ENCODE peak calls at places on chromosomes 16 and 17, in six cellular contexts. K is neuronal stem cell, L is H9, C is mesenchymal stem cell, U is H1, O is trophoblast cell. S is an unnamed sample.

GRCh38 chr16:55701442-55702319 is 45.9 kb downstream of the SLC6A2 start:
- DNase-seq in K (peak; percentile 23), L (peak; percentile 76), C (peak; percentile 37), U (no peak), O (peak; percentile 61), S (peak; percentile 26)

GRCh38 chr16:85878875-85879274 is 20.1 kb upstream of the IRF8 start:
- DNase-seq in K (no peak), L (peak; percentile 28), C (peak; percentile 66), U (no peak), O (peak; percentile 93), S (peak; percentile 71)

GRCh38 chr16:3282103-3282746 is 1.1 kb upstream of the ZNF263 start:
- DNase-seq in K (no peak), L (peak; percentile 82), C (peak; percentile 87), U (no peak), O (no peak), S (peak; percentile 69)

GRCh38 chr17:27293359-27293897 is 486 bp upstream of the WSB1 start:
- DNase-seq in K (no peak), L (no peak), C (no peak), U (no peak), O (no peak), S (no peak)

GRCh38 chr16:72093448-72094265 is at the start of the genes DHX38 and TXNL4B:
- DNase-seq in K (peak; percentile 98), L (peak; percentile 99), C (peak; percentile 100), U (peak; percentile 94), O (peak; percentile 98), S (peak; percentile 99)

GRCh38 chr17:13306310-13306962 is 288.6 kb upstream of the ELAC2 start:
- DNase-seq in K (peak; percentile 50), L (peak; percentile 58), C (peak; percentile 66), U (peak; percentile 41), O (peak; percentile 99), S (peak; percentile 84)

GRCh38 chr16:9256196-9256595 is 164.8 kb downstream of the HAPSTR1 start:
- DNase-seq in K (peak; percentile 30), L (peak; percentile 85), C (no peak), U (peak; percentile 58), O (peak; percentile 50), S (no peak)

GRCh38 chr17:75109047-75109406 is 742 bp upstream of the ARMC7 start:
- DNase-seq in K (no peak), L (peak; percentile 64), C (no peak), U (no peak), O (no peak), S (no peak)

GRCh38 chr17:72934927-72935326 is 157.6 kb downstream of the SLC39A11 start:
- DNase-seq in K (no peak), L (no peak), C (no peak), U (no peak), O (peak; percentile 31), S (no peak)

GRCh38 chr16:12781777-12782176 is 21.9 kb downstream of the CPPED1 start:
- DNase-seq in K (no peak), L (no peak), C (no peak), U (no peak), O (no peak), S (no peak)

GRCh38 chr16:51165043-51165442 is 14.0 kb upstream of the SALL1 start:
- DNase-seq in K (no peak), L (no peak), C (no peak), U (no peak), O (no peak), S (no peak)

GRCh38 chr17:14080847-14081251 is 11.5 kb downstream of the COX10 start:
- DNase-seq in K (no peak), L (no peak), C (peak; percentile 55), U (no peak), O (no peak), S (no peak)

GRCh38 chr16:58201163-58201562 is 3.3 kb upstream of the CSNK2A2 start:
- DNase-seq in K (no peak), L (no peak), C (no peak), U (no peak), O (no peak), S (no peak)

GRCh38 chr16:27785307-27785678 is 235.3 kb downstream of the KATNIP start:
- DNase-seq in K (no peak), L (no peak), C (no peak), U (no peak), O (no peak), S (no peak)

GRCh38 chr17:1289695-1290094 is 10.2 kb downstream of the TRARG1 start:
- DNase-seq in K (no peak), L (no peak), C (no peak), U (no peak), O (no peak), S (no peak)

GRCh38 chr17:66415366-66416206 is 113.2 kb downstream of the PRKCA start:
- DNase-seq in K (no peak), L (no peak), C (no peak), U (no peak), O (no peak), S (no peak)

GRCh38 chr17:37092041-37092440 is 143.3 kb downstream of the AATF start:
- DNase-seq in K (no peak), L (no peak), C (no peak), U (no peak), O (peak; percentile 67), S (no peak)

GRCh38 chr16:63982156-63982555 is 1139.7 kb downstream of the CDH11 start:
- DNase-seq in K (peak; percentile 57), L (peak; percentile 39), C (no peak), U (no peak), O (no peak), S (no peak)

GRCh38 chr17:80879723-80880649 is 111.7 kb upstream of the CHMP6 start:
- DNase-seq in K (no peak), L (no peak), C (no peak), U (no peak), O (no peak), S (no peak)

GRCh38 chr17:77719806-77720205 is 238.7 kb upstream of the TNRC6C start:
- DNase-seq in K (no peak), L (peak; percentile 14), C (no peak), U (no peak), O (peak; percentile 44), S (no peak)

GRCh38 chr17:77722366-77722765 is 236.1 kb upstream of the TNRC6C start:
- DNase-seq in K (no peak), L (peak; percentile 21), C (no peak), U (no peak), O (no peak), S (no peak)

GRCh38 chr17:77720946-77721822 is 237.3 kb upstream of the TNRC6C start:
- DNase-seq in K (no peak), L (peak; percentile 26), C (no peak), U (no peak), O (no peak), S (no peak)

GRCh38 chr17:77723071-77723908 is 235.2 kb upstream of the TNRC6C start:
- DNase-seq in K (no peak), L (peak; percentile 26), C (no peak), U (no peak), O (no peak), S (no peak)

GRCh38 chr17:77721823-77722160 is 236.7 kb upstream of the TNRC6C start:
- DNase-seq in K (no peak), L (peak; percentile 40), C (no peak), U (no peak), O (no peak), S (no peak)
- H3K14ac ChIP-seq in K (no peak overlapping the region), L (no peak overlapping the region), C (no peak overlapping the region), U (no peak overlapping the region), O (no peak overlapping the region), S (no peak overlapping the region)

GRCh38 chr16:62077998-62078397 is 41.8 kb upstream of the CDH8 start:
- DNase-seq in K (peak; percentile 23), L (peak; percentile 81), C (no peak), U (peak; percentile 49), O (peak; percentile 7), S (no peak)
- H3K14ac ChIP-seq in K (no peak overlapping the region), L (no peak overlapping the region), C (no peak overlapping the region), U (no peak overlapping the region), O (no peak overlapping the region), S (no peak overlapping the region)

GRCh38 chr16:23252310-23252709 is 49.8 kb upstream of the SCNN1B start:
- DNase-seq in K (no peak), L (no peak), C (no peak), U (no peak), O (no peak), S (no peak)

GRCh38 chr16:23245268-23245667 is 56.8 kb upstream of the SCNN1B start:
- DNase-seq in K (no peak), L (no peak), C (no peak), U (no peak), O (no peak), S (no peak)

GRCh38 chr16:23254338-23254737 is 47.8 kb upstream of the SCNN1B start:
- DNase-seq in K (no peak), L (no peak), C (no peak), U (no peak), O (peak; percentile 37), S (peak; percentile 48)

GRCh38 chr16:23248261-23249194 is 53.6 kb upstream of the SCNN1B start:
- DNase-seq in K (no peak), L (no peak), C (no peak), U (no peak), O (no peak), S (no peak)

DNA sequence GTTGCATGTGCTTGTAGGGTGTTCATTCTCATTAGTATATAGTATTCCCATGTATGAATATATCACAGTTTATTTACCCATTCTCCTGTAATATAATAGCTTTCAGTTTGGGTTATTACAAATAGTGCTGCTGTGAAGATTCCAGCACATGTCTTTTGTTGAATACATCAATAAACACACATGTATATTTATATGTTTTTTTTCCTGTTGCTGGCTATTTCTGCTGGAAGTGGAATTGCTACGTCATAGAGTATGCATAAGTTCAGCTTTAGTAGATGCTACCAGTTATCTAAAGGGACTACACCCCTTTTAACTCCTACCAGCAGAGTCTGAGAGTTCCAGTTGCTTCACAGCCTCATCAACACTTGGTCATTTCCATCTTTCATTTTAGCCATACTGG is 52.3 kb upstream of the SCNN1B start:
- DNase-seq in K (no peak), L (no peak), C (no peak), U (no peak), O (no peak), S (no peak)
- H3K14ac ChIP-seq in K (no peak overlapping the region), L (no peak overlapping the region), C (no peak overlapping the region), U (no peak overlapping the region), O (no peak overlapping the region), S (no peak overlapping the region)

GRCh38 chr17:32899240-32900013 is 22.5 kb upstream of the MYO1D start:
- DNase-seq in K (no peak), L (no peak), C (no peak), U (no peak), O (no peak), S (no peak)

GRCh38 chr17:32894245-32894644 is 17.3 kb upstream of the MYO1D start:
- DNase-seq in K (no peak), L (no peak), C (no peak), U (no peak), O (peak; percentile 87), S (no peak)
- H3K14ac ChIP-seq in K (no peak overlapping the region), L (no peak overlapping the region), C (no peak overlapping the region), U (no peak overlapping the region), O (no peak overlapping the region), S (no peak overlapping the region)

DNA sequence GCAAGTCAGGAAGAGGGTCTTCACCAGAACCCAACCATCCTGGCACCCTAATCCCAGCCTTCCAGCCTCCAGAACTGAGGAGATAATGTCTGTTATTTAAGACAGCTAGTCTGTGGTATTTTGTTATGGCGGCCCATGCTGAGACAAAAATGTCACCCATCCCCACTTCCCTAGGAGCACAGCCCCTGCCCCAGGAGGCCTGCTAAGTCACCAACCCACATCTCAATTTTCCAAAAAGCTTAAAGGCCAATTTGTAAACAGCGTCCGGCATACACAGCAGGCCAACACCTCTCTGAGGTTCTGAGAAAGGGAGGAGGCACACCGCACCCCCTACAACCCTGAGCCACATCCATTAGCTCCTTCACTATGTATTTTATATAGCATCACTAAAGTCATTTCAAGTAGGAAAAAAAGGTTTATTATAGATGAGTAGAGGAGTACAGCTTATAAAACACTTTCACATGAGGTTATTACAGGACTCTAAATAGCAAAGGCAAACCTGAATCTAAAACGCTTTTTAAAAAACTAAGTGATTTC is 6.9 kb downstream of the TMEM170A start:
- DNase-seq in K (no peak), L (no peak), C (no peak), U (no peak), O (no peak), S (no peak)
- H3K14ac ChIP-seq in K (no peak overlapping the region), L (no peak overlapping the region), C (no peak overlapping the region), U (no peak overlapping the region), O (no peak overlapping the region), S (no peak overlapping the region)

S was measured in IMR-90.